ENCODE peak calls at places on chromosomes 1 and 21, in eight cellular contexts. N is T-helper 1 cell, Z is mucosa of descending colon, X is progenitor cell of endocrine pancreas, A is NCI-H146, D is head of caudate nucleus, M is ACHN, Q is cardiac fibroblast. E is an unnamed sample.

GRCh38 chr21:40471103-40471502 is 375.9 kb downstream of the DSCAM start:
- DNase-seq in N (no peak), Z (no peak), X (no peak), A (no peak), D (no peak), M (no peak), Q (no peak), E (no peak)

GRCh38 chr1:152141971-152142584 is 16.9 kb downstream of the RPTN start:
- DNase-seq in N (no peak), Z (no peak), X (no peak), A (no peak), D (peak; percentile 58), M (peak; percentile 83), Q (peak; percentile 88), E (no peak)

GRCh38 chr1:171898956-171899355 is 57.7 kb downstream of the DNM3 start:
- DNase-seq in N (no peak), Z (no peak), X (no peak), A (peak; percentile 95), D (peak; percentile 84), M (no peak), Q (no peak), E (no peak)

GRCh38 chr1:103160281-103160680 is 52.0 kb upstream of the COL11A1 start:
- DNase-seq in N (no peak), Z (no peak), X (no peak), A (no peak), D (no peak), M (no peak), Q (no peak), E (no peak)

GRCh38 chr1:167060141-167061072 is 29.8 kb downstream of the GPA33 start:
- DNase-seq in N (no peak), Z (no peak), X (no peak), A (no peak), D (no peak), M (no peak), Q (no peak), E (no peak)

GRCh38 chr1:232600430-232601258 is 29.3 kb downstream of the SIPA1L2 start:
- DNase-seq in N (no peak), Z (no peak), X (no peak), A (peak; percentile 73), D (no peak), M (no peak), Q (no peak), E (no peak)

GRCh38 chr1:224201336-224201735 is 18.3 kb downstream of the DEGS1 start:
- DNase-seq in N (no peak), Z (no peak), X (no peak), A (no peak), D (no peak), M (no peak), Q (no peak), E (no peak)

GRCh38 chr1:33460947-33461629 is 11.4 kb upstream of the ZSCAN20 start:
- DNase-seq in N (no peak), Z (no peak), X (no peak), A (no peak), D (no peak), M (no peak), Q (no peak), E (no peak)

GRCh38 chr1:38275960-38276359 is 229.4 kb upstream of the POU3F1 start:
- DNase-seq in N (no peak), Z (no peak), X (no peak), A (no peak), D (no peak), M (no peak), Q (no peak), E (no peak)

GRCh38 chr1:12152106-12152891 is 14.5 kb upstream of the TNFRSF1B start:
- DNase-seq in N (no peak), Z (no peak), X (no peak), A (no peak), D (no peak), M (no peak), Q (no peak), E (no peak)

GRCh38 chr1:17370618-17371017 is 1.4 kb upstream of the PADI6 start:
- DNase-seq in N (no peak), Z (no peak), X (no peak), A (peak; percentile 14), D (no peak), M (peak; percentile 33), Q (no peak), E (no peak)

GRCh38 chr21:38533887-38534286 is 35.6 kb upstream of the ERG start:
- DNase-seq in N (no peak), Z (no peak), X (no peak), A (no peak), D (no peak), M (no peak), Q (no peak), E (no peak)

GRCh38 chr1:17071794-17072193 is 18.0 kb upstream of the SDHB start:
- DNase-seq in N (no peak), Z (no peak), X (no peak), A (no peak), D (no peak), M (no peak), Q (no peak), E (no peak)

GRCh38 chr1:89780721-89781120 is 40.1 kb upstream of the LRRC8D start:
- DNase-seq in N (no peak), Z (no peak), X (no peak), A (peak; percentile 64), D (no peak), M (peak; percentile 63), Q (peak; percentile 65), E (no peak)

GRCh38 chr1:53946252-53947171 is at the start of gene LRRC42:
- DNase-seq in N (no peak), Z (no peak), X (no peak), A (no peak), D (no peak), M (no peak), Q (no peak), E (no peak)

GRCh38 chr21:43324596-43324995 is 102.3 kb downstream of the SIK1 start:
- DNase-seq in N (no peak), Z (no peak), X (no peak), A (no peak), D (no peak), M (no peak), Q (no peak), E (no peak)

GRCh38 chr1:38291906-38292521 is 245.4 kb upstream of the POU3F1 start:
- DNase-seq in N (no peak), Z (no peak), X (no peak), A (no peak), D (no peak), M (no peak), Q (no peak), E (no peak)

GRCh38 chr1:5951846-5952410 is 40.3 kb downstream of the NPHP4 start:
- DNase-seq in N (no peak), Z (no peak), X (no peak), A (no peak), D (no peak), M (no peak), Q (no peak), E (no peak)

GRCh38 chr1:246779561-246780175 is 55.5 kb downstream of the SCCPDH start:
- DNase-seq in N (no peak), Z (no peak), X (no peak), A (no peak), D (no peak), M (no peak), Q (no peak), E (no peak)

GRCh38 chr1:198970919-198971318 is 332.1 kb downstream of the PTPRC start:
- DNase-seq in N (no peak), Z (no peak), X (no peak), A (peak; percentile 41), D (no peak), M (no peak), Q (peak; percentile 59), E (no peak)

GRCh38 chr1:40921981-40922677 is 57.4 kb upstream of the CTPS1 start:
- DNase-seq in N (no peak), Z (no peak), X (no peak), A (no peak), D (no peak), M (no peak), Q (no peak), E (no peak)

GRCh38 chr1:1785666-1786065 is 7.4 kb upstream of the NADK start:
- DNase-seq in N (no peak), Z (no peak), X (no peak), A (no peak), D (no peak), M (no peak), Q (no peak), E (no peak)

GRCh38 chr1:204045430-204045829 is 27.5 kb upstream of the SOX13 start:
- DNase-seq in N (no peak), Z (no peak), X (no peak), A (no peak), D (no peak), M (no peak), Q (peak; percentile 29), E (no peak)

GRCh38 chr1:90434460-90434859 is 282.6 kb downstream of the BARHL2 start:
- DNase-seq in N (no peak), Z (no peak), X (no peak), A (no peak), D (no peak), M (peak; percentile 28), Q (peak; percentile 5), E (no peak)

GRCh38 chr21:42221581-42222345 is 2.8 kb downstream of the ABCG1 start:
- DNase-seq in N (no peak), Z (no peak), X (no peak), A (no peak), D (peak; percentile 57), M (no peak), Q (peak; percentile 89), E (no peak)

GRCh38 chr1:147641291-147641690 is 29.0 kb downstream of the ACP6 start:
- DNase-seq in N (no peak), Z (no peak), X (no peak), A (no peak), D (no peak), M (no peak), Q (no peak), E (no peak)

GRCh38 chr1:38500891-38501290 is 358.7 kb downstream of the RRAGC start:
- DNase-seq in N (no peak), Z (no peak), X (no peak), A (no peak), D (no peak), M (no peak), Q (no peak), E (no peak)

GRCh38 chr21:35587841-35588390 is 472.4 kb downstream of the SETD4 start:
- DNase-seq in N (no peak), Z (no peak), X (no peak), A (no peak), D (no peak), M (no peak), Q (no peak), E (no peak)

GRCh38 chr1:206506803-206507394 is 432 bp upstream of the RASSF5 start:
- DNase-seq in N (no peak), Z (peak; percentile 64), X (no peak), A (peak; percentile 37), D (no peak), M (no peak), Q (no peak), E (no peak)

GRCh38 chr1:109091196-109092193 is 931 bp downstream of the TMEM167B start:
- DNase-seq in N (no peak), Z (no peak), X (no peak), A (no peak), D (no peak), M (peak; percentile 24), Q (peak; percentile 54), E (no peak)

GRCh38 chr21:46122241-46122671 is 24.3 kb downstream of the COL6A2 start:
- DNase-seq in N (peak; percentile 5), Z (peak; percentile 28), X (peak; percentile 3), A (no peak), D (no peak), M (no peak), Q (peak; percentile 95), E (no peak)

GRCh38 chr1:44801491-44802305 is 1.5 kb downstream of the PLK3 start:
- DNase-seq in N (no peak), Z (peak; percentile 66), X (no peak), A (no peak), D (peak; percentile 62), M (no peak), Q (peak; percentile 65), E (no peak)